ENCODE peak calls at places on chromosomes 6 and 20, in ten cellular contexts. U is omental fat pad; H is effector memory CD4-positive, alpha-beta T cell; I is activated T-cell treated with anti-CD3 and anti-CD28 coated beads for 1 hour; Z is RKO; Q is cardiac muscle cell; B is naive B cell; X is nephron progenitor cell; K is OCI-LY7; M is NCI-H2171. T is an unnamed sample.

GRCh38 chr6:20918868-20919267 is 384.6 kb downstream of the CDKAL1 start:
- DNase-seq in U (no peak), H (no peak), I (no peak), Z (no peak), Q (peak), B (no peak), X (no peak), K (no peak), M (no peak), T (no peak)

GRCh38 chr20:36808317-36809257 is 35.0 kb upstream of the DSN1 start:
- DNase-seq in U (peak), H (peak), I (peak), Z (peak), Q (peak), B (peak), X (peak), K (peak), M (no peak), T (peak)

GRCh38 chr20:57953638-57954037 is 243.8 kb upstream of the PMEPA1 start:
- DNase-seq in U (no peak), H (no peak), I (no peak), Z (no peak), Q (no peak), B (no peak), X (no peak), K (peak), M (no peak), T (no peak)

GRCh38 chr6:159100011-159100788 is 55.4 kb upstream of the TAGAP start:
- DNase-seq in U (no peak), H (no peak), I (no peak), Z (no peak), Q (no peak), B (no peak), X (no peak), K (no peak), M (no peak), T (no peak)

GRCh38 chr6:7848229-7848628 is 62.4 kb downstream of the TXNDC5 start:
- DNase-seq in U (no peak), H (no peak), I (no peak), Z (no peak), Q (no peak), B (no peak), X (no peak), K (no peak), M (no peak), T (no peak)

GRCh38 chr6:30378290-30378937 is 33.5 kb downstream of the RPP21 start:
- DNase-seq in U (no peak), H (no peak), I (no peak), Z (peak), Q (peak), B (no peak), X (peak), K (peak), M (no peak), T (no peak)

GRCh38 chr6:17334265-17334664 is 53.1 kb downstream of the RBM24 start:
- DNase-seq in U (no peak), H (no peak), I (no peak), Z (peak), Q (peak), B (no peak), X (no peak), K (no peak), M (no peak), T (no peak)

GRCh38 chr6:90294614-90294988 is 2.0 kb downstream of the BACH2 start:
- DNase-seq in U (no peak), H (peak), I (peak), Z (no peak), Q (no peak), B (peak), X (peak), K (peak), M (no peak), T (peak)

GRCh38 chr20:56626367-56627121 is 2.6 kb upstream of the TFAP2C start:
- DNase-seq in U (no peak), H (no peak), I (no peak), Z (no peak), Q (peak), B (no peak), X (peak), K (no peak), M (no peak), T (no peak)